ENCODE peak calls at places on chromosomes 2 and 18, in eight cellular contexts. One of them, this sample, is unnamed.

GRCh38 chr18:11780042-11780441 is 71.2 kb upstream of the CHMP1B start:
- DNase-seq in NB4: no peak
- DNase-seq in spleen: no peak
- DNase-seq in ovary: no peak
- DNase-seq in endothelial cell of umbilical vein: no peak
- DNase-seq in breast epithelium: no peak
- DNase-seq in tibial nerve: no peak
- DNase-seq in IMR-90: no peak
- DNase-seq in this sample: no peak

GRCh38 chr18:64037812-64038414 is 68.0 kb downstream of the SERPINB8 start:
- DNase-seq in ovary: no peak
- DNase-seq in breast epithelium: no peak
- DNase-seq in spleen: no peak
- DNase-seq in IMR-90: peak; percentile 11
- DNase-seq in tibial nerve: no peak
- DNase-seq in NB4: peak; percentile 43
- DNase-seq in endothelial cell of umbilical vein: peak; percentile 54
- DNase-seq in this sample: no peak

GRCh38 chr2:50746526-50746925 is 285.4 kb downstream of the NRXN1 start:
- DNase-seq in IMR-90: peak; percentile 27
- DNase-seq in endothelial cell of umbilical vein: peak; percentile 18
- DNase-seq in ovary: no peak
- DNase-seq in NB4: peak; percentile 48
- DNase-seq in spleen: no peak
- DNase-seq in breast epithelium: no peak
- DNase-seq in tibial nerve: no peak
- DNase-seq in this sample: no peak

GRCh38 chr2:105176429-105176828 is 65.1 kb upstream of the GPR45 start:
- DNase-seq in spleen: no peak
- DNase-seq in endothelial cell of umbilical vein: no peak
- DNase-seq in NB4: no peak
- DNase-seq in IMR-90: no peak
- DNase-seq in tibial nerve: no peak
- DNase-seq in breast epithelium: no peak
- DNase-seq in ovary: no peak
- DNase-seq in this sample: no peak

GRCh38 chr2:149104221-149104620 is 65.7 kb downstream of the LYPD6B start:
- DNase-seq in spleen: no peak
- DNase-seq in endothelial cell of umbilical vein: no peak
- DNase-seq in IMR-90: no peak
- DNase-seq in breast epithelium: no peak
- DNase-seq in tibial nerve: no peak
- DNase-seq in NB4: no peak
- DNase-seq in ovary: no peak
- DNase-seq in this sample: no peak

GRCh38 chr2:31344447-31344846 is 70.1 kb downstream of the XDH start:
- DNase-seq in spleen: no peak
- DNase-seq in breast epithelium: no peak
- DNase-seq in NB4: no peak
- DNase-seq in tibial nerve: no peak
- DNase-seq in endothelial cell of umbilical vein: no peak
- DNase-seq in IMR-90: no peak
- DNase-seq in ovary: no peak
- DNase-seq in this sample: no peak

GRCh38 chr18:42706618-42707017 is 408.9 kb downstream of the RIT2 start:
- DNase-seq in breast epithelium: peak; percentile 67
- DNase-seq in IMR-90: no peak
- DNase-seq in NB4: peak; percentile 67
- DNase-seq in spleen: peak; percentile 32
- DNase-seq in ovary: no peak
- DNase-seq in tibial nerve: no peak
- DNase-seq in endothelial cell of umbilical vein: no peak
- DNase-seq in this sample: no peak

GRCh38 chr2:161971532-161971931 is 102.5 kb downstream of the DPP4 start:
- DNase-seq in IMR-90: no peak
- DNase-seq in spleen: no peak
- DNase-seq in breast epithelium: no peak
- DNase-seq in tibial nerve: no peak
- DNase-seq in ovary: no peak
- DNase-seq in NB4: no peak
- DNase-seq in endothelial cell of umbilical vein: no peak
- DNase-seq in this sample: no peak

GRCh38 chr2:224983719-224984388 is 58.4 kb downstream of the DOCK10 start:
- DNase-seq in IMR-90: peak; percentile 59
- DNase-seq in ovary: no peak
- DNase-seq in spleen: no peak
- DNase-seq in NB4: no peak
- DNase-seq in endothelial cell of umbilical vein: no peak
- DNase-seq in breast epithelium: no peak
- DNase-seq in tibial nerve: no peak
- DNase-seq in this sample: no peak

GRCh38 chr2:83462881-83463280 is 996.2 kb downstream of the SUCLG1 start:
- DNase-seq in IMR-90: no peak
- DNase-seq in endothelial cell of umbilical vein: no peak
- DNase-seq in ovary: no peak
- DNase-seq in NB4: no peak
- DNase-seq in breast epithelium: no peak
- DNase-seq in spleen: no peak
- DNase-seq in tibial nerve: no peak
- DNase-seq in this sample: no peak

GRCh38 chr2:10520154-10520553 is 72.0 kb upstream of the ODC1 start:
- DNase-seq in endothelial cell of umbilical vein: no peak
- DNase-seq in breast epithelium: no peak
- DNase-seq in spleen: no peak
- DNase-seq in NB4: no peak
- DNase-seq in IMR-90: no peak
- DNase-seq in ovary: no peak
- DNase-seq in tibial nerve: no peak
- DNase-seq in this sample: no peak

GRCh38 chr2:74010087-74010541 is 25.4 kb downstream of the TET3 start:
- DNase-seq in endothelial cell of umbilical vein: no peak
- DNase-seq in NB4: no peak
- DNase-seq in breast epithelium: peak; percentile 91
- DNase-seq in IMR-90: no peak
- DNase-seq in spleen: peak; percentile 48
- DNase-seq in ovary: peak; percentile 36
- DNase-seq in tibial nerve: no peak
- DNase-seq in this sample: peak; percentile 55

GRCh38 chr2:9820020-9820973 is 23.0 kb upstream of the TAF1B start:
- DNase-seq in breast epithelium: no peak
- DNase-seq in tibial nerve: no peak
- DNase-seq in IMR-90: peak; percentile 57
- DNase-seq in NB4: no peak
- DNase-seq in spleen: no peak
- DNase-seq in endothelial cell of umbilical vein: no peak
- DNase-seq in ovary: no peak
- DNase-seq in this sample: no peak

GRCh38 chr2:143934170-143934912 is 585.6 kb downstream of the ZEB2 start:
- DNase-seq in tibial nerve: no peak
- DNase-seq in endothelial cell of umbilical vein: no peak
- DNase-seq in IMR-90: no peak
- DNase-seq in spleen: no peak
- DNase-seq in ovary: no peak
- DNase-seq in breast epithelium: no peak
- DNase-seq in NB4: no peak
- DNase-seq in this sample: no peak

GRCh38 chr2:13745324-13745723 is 887.2 kb upstream of the LRATD1 start:
- DNase-seq in ovary: no peak
- DNase-seq in breast epithelium: no peak
- DNase-seq in spleen: no peak
- DNase-seq in endothelial cell of umbilical vein: no peak
- DNase-seq in IMR-90: no peak
- DNase-seq in tibial nerve: no peak
- DNase-seq in NB4: no peak
- DNase-seq in this sample: no peak

GRCh38 chr18:23810396-23810795 is 121.1 kb downstream of the LAMA3 start:
- DNase-seq in breast epithelium: no peak
- DNase-seq in NB4: no peak
- DNase-seq in spleen: no peak
- DNase-seq in ovary: no peak
- DNase-seq in tibial nerve: no peak
- DNase-seq in endothelial cell of umbilical vein: no peak
- DNase-seq in IMR-90: no peak
- DNase-seq in this sample: no peak

GRCh38 chr18:23982154-23983071 is 32.1 kb upstream of the TTC39C start:
- DNase-seq in endothelial cell of umbilical vein: peak; percentile 32
- DNase-seq in breast epithelium: no peak
- DNase-seq in IMR-90: peak; percentile 75
- DNase-seq in NB4: no peak
- DNase-seq in tibial nerve: no peak
- DNase-seq in spleen: no peak
- DNase-seq in ovary: peak; percentile 71
- DNase-seq in this sample: no peak

GRCh38 chr2:14348247-14348646 is 284.3 kb upstream of the LRATD1 start:
- DNase-seq in breast epithelium: no peak
- DNase-seq in NB4: peak; percentile 2
- DNase-seq in spleen: no peak
- DNase-seq in IMR-90: no peak
- DNase-seq in tibial nerve: no peak
- DNase-seq in ovary: no peak
- DNase-seq in endothelial cell of umbilical vein: no peak
- DNase-seq in this sample: no peak

GRCh38 chr18:63617049-63617995 is 26.7 kb downstream of the SERPINB4 start:
- DNase-seq in tibial nerve: no peak
- DNase-seq in spleen: no peak
- DNase-seq in breast epithelium: no peak
- DNase-seq in NB4: no peak
- DNase-seq in IMR-90: no peak
- DNase-seq in ovary: no peak
- DNase-seq in endothelial cell of umbilical vein: no peak
- DNase-seq in this sample: no peak

DNA sequence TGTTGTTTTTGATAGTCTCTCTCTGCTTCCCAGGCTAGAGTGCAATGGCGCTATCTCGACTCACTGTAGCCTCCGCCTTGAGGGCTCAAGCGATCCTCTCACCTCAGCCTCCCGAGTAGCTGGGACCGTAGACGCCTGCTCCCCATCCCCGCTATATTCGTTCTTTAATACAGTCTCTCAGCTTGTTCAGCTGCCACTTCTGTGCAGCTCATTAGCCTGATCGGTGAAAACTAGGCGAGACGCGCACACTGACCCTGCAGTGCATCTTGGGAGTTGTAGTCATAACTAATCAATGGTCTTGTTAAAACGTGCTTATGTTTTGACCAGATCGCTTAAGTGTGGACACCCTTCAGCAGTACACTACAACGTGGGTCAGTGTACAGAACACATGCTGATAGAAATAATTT is 1.2 kb upstream of the PPP4R3B start:
- DNase-seq in NB4: peak; percentile 81
- DNase-seq in ovary: peak; percentile 23
- DNase-seq in spleen: peak; percentile 88
- DNase-seq in IMR-90: peak; percentile 43
- DNase-seq in breast epithelium: no peak
- DNase-seq in tibial nerve: no peak
- DNase-seq in endothelial cell of umbilical vein: peak; percentile 78
- DNase-seq in this sample: peak; percentile 37
- TF ChIP-seq POLR2A in NB4: peak; percentile 45
- TF ChIP-seq POLR2A in ovary: no peak
- TF ChIP-seq POLR2A in spleen: no peak
- TF ChIP-seq POLR2A in IMR-90: no peak
- TF ChIP-seq POLR2A in breast epithelium: no peak
- TF ChIP-seq POLR2A in tibial nerve: no peak
- TF ChIP-seq POLR2A in endothelial cell of umbilical vein: peak; percentile 52
- TF ChIP-seq POLR2A in this sample: no peak

DNA sequence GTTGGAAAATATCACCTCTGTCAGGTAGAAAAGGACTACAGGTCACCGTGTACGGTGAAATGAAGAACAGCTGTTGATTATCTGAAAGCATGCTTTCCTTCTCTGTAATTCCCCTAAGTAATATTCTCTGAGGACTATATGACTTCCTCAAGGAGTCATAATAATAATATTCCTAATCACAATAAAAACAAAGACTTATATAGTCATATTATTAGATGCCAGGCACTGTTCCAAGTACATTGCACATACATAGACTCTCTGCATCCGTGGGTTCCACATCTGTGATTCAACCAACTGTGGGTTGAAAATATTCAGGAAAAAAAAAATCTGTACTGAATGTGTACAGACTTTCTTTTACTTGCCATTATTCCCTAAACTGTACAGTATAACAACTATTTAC is 512.4 kb upstream of the ID2 start:
- DNase-seq in spleen: no peak
- DNase-seq in ovary: no peak
- DNase-seq in IMR-90: peak; percentile 97
- DNase-seq in breast epithelium: no peak
- DNase-seq in NB4: no peak
- DNase-seq in endothelial cell of umbilical vein: peak; percentile 58
- DNase-seq in tibial nerve: no peak
- DNase-seq in this sample: no peak
- TF ChIP-seq CTCF in spleen: no peak
- TF ChIP-seq CTCF in ovary: no peak
- TF ChIP-seq CTCF in IMR-90: no peak
- TF ChIP-seq CTCF in breast epithelium: no peak
- TF ChIP-seq CTCF in NB4: no peak
- TF ChIP-seq CTCF in endothelial cell of umbilical vein: no peak
- TF ChIP-seq CTCF in tibial nerve: no peak
- TF ChIP-seq CTCF in this sample: no peak

DNA sequence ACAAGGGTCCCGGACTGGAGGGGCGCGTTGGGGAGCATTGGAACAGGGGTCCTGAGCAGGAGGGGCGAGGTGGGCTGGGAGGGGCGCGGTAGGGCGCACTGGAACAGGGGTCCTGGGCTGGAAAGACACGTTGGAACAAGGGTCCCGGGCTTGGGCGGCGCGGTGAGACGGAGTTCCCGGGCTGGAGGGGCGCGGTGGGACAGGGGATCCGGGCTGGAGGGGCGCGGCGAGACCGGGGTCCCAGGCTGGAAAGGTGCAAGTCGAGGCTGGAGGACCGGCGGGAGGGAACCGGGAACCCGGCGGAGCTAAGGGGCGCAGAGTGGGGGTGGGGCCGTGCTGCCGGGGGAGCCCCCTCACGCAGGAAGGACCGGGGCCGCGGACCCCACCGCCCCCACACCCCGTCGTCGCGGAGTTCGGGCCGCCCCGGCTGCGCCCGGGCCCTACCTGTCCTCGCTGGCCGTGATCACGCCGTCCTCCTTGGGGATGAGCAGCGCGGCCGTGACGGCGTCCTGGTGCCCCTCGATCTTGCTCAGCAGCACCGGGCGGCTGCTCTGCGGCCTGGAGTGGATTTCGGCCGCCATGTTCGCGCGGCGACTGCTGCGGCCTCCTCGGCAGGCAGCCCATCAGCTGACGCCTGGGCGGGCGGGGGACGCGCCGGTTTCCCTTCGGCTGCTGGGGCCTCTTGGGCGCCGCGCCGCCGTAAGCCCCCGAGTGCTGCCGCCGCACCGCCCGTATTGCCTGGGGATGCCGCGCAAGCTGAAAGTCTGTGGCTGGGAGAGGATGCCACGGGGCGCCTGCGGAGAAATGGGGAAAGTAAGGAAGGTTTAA is at the start of gene WDFY1:
- DNase-seq in tibial nerve: peak; percentile 67
- DNase-seq in NB4: peak; percentile 92
- DNase-seq in ovary: peak; percentile 84
- DNase-seq in endothelial cell of umbilical vein: peak; percentile 87
- DNase-seq in IMR-90: peak; percentile 86
- DNase-seq in spleen: peak; percentile 98
- DNase-seq in breast epithelium: peak; percentile 62
- DNase-seq in this sample: peak; percentile 93
- TF ChIP-seq POLR2A in tibial nerve: peak; percentile 48
- TF ChIP-seq POLR2A in NB4: peak; percentile 63
- TF ChIP-seq POLR2A in ovary: peak; percentile 78
- TF ChIP-seq POLR2A in endothelial cell of umbilical vein: peak; percentile 90
- TF ChIP-seq POLR2A in IMR-90: peak; percentile 87
- TF ChIP-seq POLR2A in spleen: peak; percentile 24
- TF ChIP-seq POLR2A in breast epithelium: peak; percentile 42
- TF ChIP-seq POLR2A in this sample: peak; percentile 70

GRCh38 chr2:8681786-8682692 is at the start of gene ID2:
- DNase-seq in breast epithelium: peak; percentile 97
- DNase-seq in NB4: peak; percentile 99
- DNase-seq in ovary: peak; percentile 99
- DNase-seq in endothelial cell of umbilical vein: peak; percentile 99
- DNase-seq in IMR-90: peak; percentile 98
- DNase-seq in tibial nerve: peak; percentile 97
- DNase-seq in spleen: peak; percentile 98
- DNase-seq in this sample: peak; percentile 100
- TF ChIP-seq CTCF in breast epithelium: no peak
- TF ChIP-seq CTCF in NB4: peak; percentile 9
- TF ChIP-seq CTCF in ovary: no peak
- TF ChIP-seq CTCF in endothelial cell of umbilical vein: no peak
- TF ChIP-seq CTCF in IMR-90: peak; percentile 5
- TF ChIP-seq CTCF in tibial nerve: peak; percentile 46
- TF ChIP-seq CTCF in spleen: peak; percentile 13
- TF ChIP-seq CTCF in this sample: no peak

This sample was measured in heart left ventricle.